ENCODE peak calls at places on chromosomes 13 and 19, in seven cellular contexts. R is left ventricle myocardium inferior; Z is NCI-H1694 treated with DMSO at 0.1 percent for 48 hours; C is T-cell; D is osteocyte; T is CD4-positive, alpha-beta T cell; P is BJ. O is an unnamed sample.

GRCh38 chr13:54775501-54776191 is 1747.0 kb downstream of the OLFM4 start:
- DNase-seq in R (no peak), Z (no peak), C (no peak), D (no peak), T (no peak), P (no peak), O (peak)

GRCh38 chr13:101149735-101150380 is 266.4 kb downstream of the NALCN start:
- DNase-seq in R (no peak), Z (no peak), C (no peak), D (no peak), T (no peak), P (no peak), O (no peak)

GRCh38 chr13:105937451-105937850 is 598.0 kb downstream of the EFNB2 start:
- DNase-seq in R (no peak), Z (peak), C (no peak), D (no peak), T (no peak), P (peak), O (no peak)

GRCh38 chr13:99196466-99197256 is 4.0 kb upstream of the UBAC2 start:
- DNase-seq in R (no peak), Z (no peak), C (no peak), D (no peak), T (no peak), P (no peak), O (no peak)

GRCh38 chr19:29275266-29275665 is 62.3 kb upstream of the UQCRFS1 start:
- DNase-seq in R (no peak), Z (no peak), C (no peak), D (peak), T (no peak), P (no peak), O (no peak)

GRCh38 chr13:23888658-23889597 is at the start of gene MIPEP:
- DNase-seq in R (peak), Z (peak), C (peak), D (peak), T (peak), P (peak), O (peak)

GRCh38 chr13:35994131-35994966 is 136.8 kb downstream of the DCLK1 start:
- DNase-seq in R (peak), Z (no peak), C (no peak), D (no peak), T (no peak), P (peak), O (peak)

GRCh38 chr19:55117063-55117635 is 288 bp downstream of the PPP1R12C start:
- DNase-seq in R (no peak), Z (no peak), C (no peak), D (no peak), T (no peak), P (no peak), O (peak)

GRCh38 chr19:11617207-11618062 is 20.2 kb downstream of the ZNF627 start:
- DNase-seq in R (no peak), Z (no peak), C (no peak), D (no peak), T (no peak), P (no peak), O (no peak)

GRCh38 chr19:51075998-51076397 is 6.7 kb downstream of the KLK14 start:
- DNase-seq in R (no peak), Z (no peak), C (no peak), D (no peak), T (no peak), P (no peak), O (no peak)

GRCh38 chr19:3323026-3323425 is 43.4 kb upstream of the NFIC start:
- DNase-seq in R (no peak), Z (no peak), C (no peak), D (no peak), T (no peak), P (no peak), O (no peak)

GRCh38 chr19:3606690-3607289 is at the start of gene TBXA2R:
- DNase-seq in R (peak), Z (no peak), C (no peak), D (no peak), T (peak), P (no peak), O (peak)

O was measured in Right ventricle myocardium superior.